ENCODE peak calls at places on chromosomes 7 and 10, in ten cellular contexts. U is astrocyte; B is fibroblast of the conjunctiva; N is NCI-H2107; X is activated CD4-positive, CD25-positive, alpha-beta regulatory T cell; F is naive thymus-derived CD8-positive, alpha-beta T cell; P is neuronal stem cell; L is cerebellum; S is astrocyte of the hippocampus; K is stomach. Q is an unnamed sample.

GRCh38 chr10:49605939-49606509 is 4.1 kb upstream of the SLC18A3 start:
- DNase-seq in P (no peak), S (no peak), F (no peak), N (no peak), U (no peak), L (no peak), B (no peak), X (no peak), K (no peak), Q (no peak)

GRCh38 chr7:98616381-98617050 is 569 bp upstream of the NPTX2 start:
- DNase-seq in L (no peak), X (no peak), B (no peak), N (no peak), K (no peak), F (no peak), S (no peak), P (no peak), U (no peak), Q (no peak)

GRCh38 chr7:43568529-43568928 is 14.4 kb upstream of the STK17A start:
- DNase-seq in K (no peak), P (no peak), B (peak), X (no peak), N (no peak), F (no peak), S (peak), L (no peak), U (peak), Q (no peak)

GRCh38 chr10:90470971-90471370 is 386.9 kb downstream of the HTR7 start:
- DNase-seq in P (no peak), F (no peak), N (no peak), L (no peak), X (no peak), K (no peak), U (no peak), S (no peak), B (no peak), Q (no peak)

GRCh38 chr7:51253157-51253556 is 63.5 kb downstream of the COBL start:
- DNase-seq in B (no peak), K (no peak), L (no peak), U (no peak), P (no peak), X (no peak), N (no peak), F (no peak), S (no peak), Q (no peak)

GRCh38 chr7:38428040-38428439 is 154.6 kb upstream of the TARP start:
- DNase-seq in L (peak), N (no peak), P (no peak), U (peak), B (peak), K (no peak), F (no peak), S (peak), X (no peak), Q (no peak)

GRCh38 chr7:7190142-7190541 is 7.8 kb downstream of the C1GALT1 start:
- DNase-seq in F (no peak), N (no peak), L (no peak), X (no peak), B (peak), K (no peak), U (peak), P (no peak), S (peak), Q (no peak)

GRCh38 chr7:144835166-144835611 is 664 bp downstream of the TPK1 start:
- DNase-seq in F (peak), N (no peak), S (peak), K (peak), U (peak), B (no peak), P (no peak), X (peak), L (peak), Q (no peak)

GRCh38 chr7:50953820-50954219 is 171.1 kb upstream of the GRB10 start:
- DNase-seq in X (no peak), N (no peak), S (peak), F (no peak), P (no peak), B (no peak), K (no peak), U (peak), L (no peak), Q (no peak)

GRCh38 chr7:75033064-75033463 is 40.5 kb downstream of the RCC1L start:
- DNase-seq in U (no peak), L (no peak), B (no peak), X (no peak), P (no peak), S (no peak), F (no peak), K (no peak), N (no peak), Q (no peak)

GRCh38 chr7:106521541-106521940 is 139.4 kb downstream of the CCDC71L start:
- DNase-seq in K (no peak), X (no peak), S (no peak), U (no peak), P (no peak), N (no peak), L (no peak), B (no peak), F (no peak), Q (no peak)

GRCh38 chr10:131261890-131262289 is 49.6 kb downstream of the TCERG1L start:
- DNase-seq in S (no peak), B (no peak), P (no peak), K (no peak), U (no peak), F (no peak), N (no peak), X (no peak), L (no peak), Q (no peak)

GRCh38 chr10:13637303-13637856 is 50.6 kb downstream of the PRPF18 start:
- DNase-seq in X (no peak), S (no peak), P (no peak), N (no peak), B (no peak), U (peak), L (no peak), F (no peak), K (no peak), Q (no peak)

GRCh38 chr10:48464871-48465736 is 139.8 kb downstream of the ARHGAP22 start:
- DNase-seq in S (peak), B (no peak), N (no peak), X (no peak), K (peak), P (no peak), U (no peak), F (no peak), L (peak), Q (no peak)

GRCh38 chr10:104928733-104929132 is 287.6 kb downstream of the SORCS3 start:
- DNase-seq in N (no peak), S (peak), B (no peak), P (no peak), F (no peak), L (no peak), K (no peak), U (peak), X (no peak), Q (no peak)

GRCh38 chr7:121604627-121605296 is 208.7 kb upstream of the FAM3C start:
- DNase-seq in F (no peak), N (no peak), S (peak), P (no peak), X (no peak), K (no peak), L (no peak), U (peak), B (peak), Q (no peak)

GRCh38 chr10:35739998-35740397 is 97.9 kb upstream of the FZD8 start:
- DNase-seq in S (peak), B (no peak), P (no peak), U (peak), F (no peak), K (no peak), N (no peak), X (no peak), L (no peak), Q (no peak)

GRCh38 chr7:100358027-100358856 is at the start of gene PILRB:
- DNase-seq in K (no peak), L (no peak), U (no peak), P (no peak), X (no peak), S (no peak), F (no peak), N (no peak), B (no peak), Q (no peak)

GRCh38 chr10:17655009-17655408 is 11.1 kb downstream of the STAM start:
- DNase-seq in K (no peak), X (no peak), S (no peak), N (no peak), U (no peak), B (no peak), P (no peak), F (no peak), L (no peak), Q (no peak)

GRCh38 chr7:140672382-140673062 is at the start of gene ADCK2:
- DNase-seq in B (no peak), U (no peak), P (no peak), L (peak), N (no peak), K (peak), F (peak), X (peak), S (no peak), Q (peak)

GRCh38 chr7:138417103-138417695 is 42.9 kb upstream of the TRIM24 start:
- DNase-seq in N (no peak), F (no peak), S (no peak), L (no peak), U (no peak), P (no peak), X (no peak), B (no peak), K (no peak), Q (no peak)

GRCh38 chr7:130363156-130363847 is 17.0 kb upstream of the CPA1 start:
- DNase-seq in F (no peak), S (peak), L (no peak), B (peak), U (peak), P (no peak), X (no peak), N (no peak), K (no peak), Q (no peak)

GRCh38 chr7:142357953-142358520 is 100.2 kb upstream of the PRSS58 start:
- DNase-seq in L (no peak), F (no peak), X (no peak), N (no peak), P (peak), B (peak), U (peak), K (no peak), S (peak), Q (no peak)

GRCh38 chr7:98135984-98136383 is 29.3 kb downstream of the LMTK2 start:
- DNase-seq in K (no peak), X (no peak), S (no peak), F (no peak), B (no peak), L (no peak), P (no peak), N (no peak), U (no peak), Q (no peak)

GRCh38 chr7:82704121-82704520 is 260.5 kb upstream of the CACNA2D1 start:
- DNase-seq in N (no peak), L (no peak), X (no peak), U (no peak), F (no peak), B (no peak), S (no peak), K (no peak), P (no peak), Q (no peak)

GRCh38 chr7:127905491-127906330 is 125.5 kb downstream of the LRRC4 start:
- DNase-seq in X (no peak), N (no peak), P (no peak), U (peak), S (no peak), F (no peak), K (no peak), L (no peak), B (no peak), Q (no peak)

GRCh38 chr10:131155903-131156285 is 155.6 kb downstream of the TCERG1L start:
- DNase-seq in U (no peak), X (no peak), L (no peak), P (no peak), K (no peak), S (no peak), B (no peak), F (no peak), N (no peak), Q (no peak)

GRCh38 chr10:91061608-91062007 is 140.7 kb upstream of the ANKRD1 start:
- DNase-seq in U (no peak), P (no peak), S (no peak), F (no peak), L (no peak), X (no peak), K (no peak), N (no peak), B (no peak), Q (no peak)

GRCh38 chr10:58513189-58514101 is 773 bp downstream of the BICC1 start:
- DNase-seq in F (no peak), L (no peak), N (no peak), K (peak), X (no peak), P (peak), U (peak), S (peak), B (peak), Q (no peak)

GRCh38 chr7:7771452-7771851 is 53.0 kb upstream of the RPA3 start:
- DNase-seq in P (no peak), N (no peak), F (no peak), K (no peak), L (no peak), S (no peak), B (no peak), X (no peak), U (no peak), Q (no peak)

GRCh38 chr10:29304259-29305030 is 15.6 kb downstream of the LYZL1 start:
- DNase-seq in N (peak), K (peak), X (no peak), L (peak), U (peak), F (no peak), P (peak), B (peak), S (peak), Q (no peak)

GRCh38 chr7:158018061-158018796 is 569.4 kb downstream of the PTPRN2 start:
- DNase-seq in K (peak), X (no peak), L (no peak), S (no peak), F (no peak), N (no peak), B (no peak), U (no peak), P (no peak), Q (no peak)

GRCh38 chr10:117830832-117831231 is 215.9 kb downstream of the RAB11FIP2 start:
- DNase-seq in S (peak), B (no peak), X (no peak), U (no peak), P (peak), N (peak), K (no peak), L (no peak), F (no peak), Q (no peak)

Q was measured in T-cell.